ENCODE peak calls at places on chromosomes 1 and 21, in nine cellular contexts. One of them, this sample, is unnamed.

GRCh38 chr1:110155878-110156522 is 5.7 kb downstream of the SLC6A17 start:
- DNase-seq in brain pericyte: no peak
- DNase-seq in HEK293T: peak; percentile 64
- DNase-seq in IMR-90: peak; percentile 63
- DNase-seq in naive thymus-derived CD4-positive, alpha-beta T cell: no peak
- DNase-seq in naive B cell: peak; percentile 19
- DNase-seq in stimulated activated CD8-positive, alpha-beta memory T cell treated with anti-CD3 and anti-CD28 coated beads, Interleukin-15, amount 100 ng/mL, for 24 hours: peak; percentile 18
- DNase-seq in breast epithelium: peak; percentile 69
- DNase-seq in ELR: peak; percentile 47
- DNase-seq in this sample: no peak

GRCh38 chr1:51518730-51519047 is 377 bp downstream of the EPS15 start:
- DNase-seq in brain pericyte: no peak
- DNase-seq in HEK293T: peak; percentile 25
- DNase-seq in IMR-90: peak; percentile 13
- DNase-seq in naive thymus-derived CD4-positive, alpha-beta T cell: peak; percentile 2
- DNase-seq in naive B cell: no peak
- DNase-seq in stimulated activated CD8-positive, alpha-beta memory T cell treated with anti-CD3 and anti-CD28 coated beads, Interleukin-15, amount 100 ng/mL, for 24 hours: peak; percentile 12
- DNase-seq in breast epithelium: no peak
- DNase-seq in ELR: no peak
- DNase-seq in this sample: no peak

GRCh38 chr1:4165901-4166300 is 265.8 kb upstream of the C1orf174 start:
- DNase-seq in brain pericyte: no peak
- DNase-seq in HEK293T: no peak
- DNase-seq in IMR-90: no peak
- DNase-seq in naive thymus-derived CD4-positive, alpha-beta T cell: no peak
- DNase-seq in naive B cell: no peak
- DNase-seq in stimulated activated CD8-positive, alpha-beta memory T cell treated with anti-CD3 and anti-CD28 coated beads, Interleukin-15, amount 100 ng/mL, for 24 hours: no peak
- DNase-seq in breast epithelium: no peak
- DNase-seq in ELR: no peak
- DNase-seq in this sample: no peak

GRCh38 chr1:152179566-152179965 is 20.5 kb upstream of the RPTN start:
- DNase-seq in brain pericyte: no peak
- DNase-seq in HEK293T: no peak
- DNase-seq in IMR-90: no peak
- DNase-seq in naive thymus-derived CD4-positive, alpha-beta T cell: no peak
- DNase-seq in naive B cell: no peak
- DNase-seq in stimulated activated CD8-positive, alpha-beta memory T cell treated with anti-CD3 and anti-CD28 coated beads, Interleukin-15, amount 100 ng/mL, for 24 hours: no peak
- DNase-seq in breast epithelium: no peak
- DNase-seq in ELR: peak; percentile 16
- DNase-seq in this sample: no peak

GRCh38 chr21:37241426-37241825 is 25.7 kb downstream of the VPS26C start:
- DNase-seq in brain pericyte: no peak
- DNase-seq in HEK293T: no peak
- DNase-seq in IMR-90: no peak
- DNase-seq in naive thymus-derived CD4-positive, alpha-beta T cell: no peak
- DNase-seq in naive B cell: no peak
- DNase-seq in stimulated activated CD8-positive, alpha-beta memory T cell treated with anti-CD3 and anti-CD28 coated beads, Interleukin-15, amount 100 ng/mL, for 24 hours: no peak
- DNase-seq in breast epithelium: no peak
- DNase-seq in ELR: no peak
- DNase-seq in this sample: no peak

GRCh38 chr1:118360817-118361216 is 175.8 kb upstream of the SPAG17 start:
- DNase-seq in brain pericyte: no peak
- DNase-seq in HEK293T: no peak
- DNase-seq in IMR-90: peak; percentile 29
- DNase-seq in naive thymus-derived CD4-positive, alpha-beta T cell: no peak
- DNase-seq in naive B cell: no peak
- DNase-seq in stimulated activated CD8-positive, alpha-beta memory T cell treated with anti-CD3 and anti-CD28 coated beads, Interleukin-15, amount 100 ng/mL, for 24 hours: no peak
- DNase-seq in breast epithelium: no peak
- DNase-seq in ELR: peak; percentile 41
- DNase-seq in this sample: no peak

GRCh38 chr1:11204396-11205190 is 15.4 kb downstream of the ANGPTL7 start:
- DNase-seq in brain pericyte: no peak
- DNase-seq in HEK293T: no peak
- DNase-seq in IMR-90: no peak
- DNase-seq in naive thymus-derived CD4-positive, alpha-beta T cell: no peak
- DNase-seq in naive B cell: no peak
- DNase-seq in stimulated activated CD8-positive, alpha-beta memory T cell treated with anti-CD3 and anti-CD28 coated beads, Interleukin-15, amount 100 ng/mL, for 24 hours: no peak
- DNase-seq in breast epithelium: no peak
- DNase-seq in ELR: no peak
- DNase-seq in this sample: no peak

GRCh38 chr1:100359139-100359538 is 6.8 kb downstream of the CDC14A start:
- DNase-seq in brain pericyte: no peak
- DNase-seq in HEK293T: no peak
- DNase-seq in IMR-90: no peak
- DNase-seq in naive thymus-derived CD4-positive, alpha-beta T cell: no peak
- DNase-seq in naive B cell: no peak
- DNase-seq in stimulated activated CD8-positive, alpha-beta memory T cell treated with anti-CD3 and anti-CD28 coated beads, Interleukin-15, amount 100 ng/mL, for 24 hours: no peak
- DNase-seq in breast epithelium: no peak
- DNase-seq in ELR: no peak
- DNase-seq in this sample: no peak

GRCh38 chr1:20640183-20640597 is 6.9 kb downstream of the PINK1 start:
- DNase-seq in brain pericyte: no peak
- DNase-seq in HEK293T: peak; percentile 59
- DNase-seq in IMR-90: peak; percentile 54
- DNase-seq in naive thymus-derived CD4-positive, alpha-beta T cell: peak; percentile 34
- DNase-seq in naive B cell: peak; percentile 50
- DNase-seq in stimulated activated CD8-positive, alpha-beta memory T cell treated with anti-CD3 and anti-CD28 coated beads, Interleukin-15, amount 100 ng/mL, for 24 hours: no peak
- DNase-seq in breast epithelium: no peak
- DNase-seq in ELR: peak; percentile 64
- DNase-seq in this sample: no peak

GRCh38 chr21:44800971-44801467 is 601 bp downstream of the UBE2G2 start:
- DNase-seq in brain pericyte: no peak
- DNase-seq in HEK293T: peak; percentile 54
- DNase-seq in IMR-90: peak; percentile 26
- DNase-seq in naive thymus-derived CD4-positive, alpha-beta T cell: peak; percentile 30
- DNase-seq in naive B cell: no peak
- DNase-seq in stimulated activated CD8-positive, alpha-beta memory T cell treated with anti-CD3 and anti-CD28 coated beads, Interleukin-15, amount 100 ng/mL, for 24 hours: no peak
- DNase-seq in breast epithelium: no peak
- DNase-seq in ELR: peak; percentile 51
- DNase-seq in this sample: no peak

GRCh38 chr1:239717097-239718051 is 331.0 kb downstream of the CHRM3 start:
- DNase-seq in brain pericyte: no peak
- DNase-seq in HEK293T: no peak
- DNase-seq in IMR-90: no peak
- DNase-seq in naive thymus-derived CD4-positive, alpha-beta T cell: no peak
- DNase-seq in naive B cell: no peak
- DNase-seq in stimulated activated CD8-positive, alpha-beta memory T cell treated with anti-CD3 and anti-CD28 coated beads, Interleukin-15, amount 100 ng/mL, for 24 hours: no peak
- DNase-seq in breast epithelium: no peak
- DNase-seq in ELR: peak; percentile 58
- DNase-seq in this sample: no peak

GRCh38 chr1:151312439-151313225 is 14.6 kb downstream of the PI4KB start:
- DNase-seq in brain pericyte: no peak
- DNase-seq in HEK293T: no peak
- DNase-seq in IMR-90: peak; percentile 28
- DNase-seq in naive thymus-derived CD4-positive, alpha-beta T cell: no peak
- DNase-seq in naive B cell: no peak
- DNase-seq in stimulated activated CD8-positive, alpha-beta memory T cell treated with anti-CD3 and anti-CD28 coated beads, Interleukin-15, amount 100 ng/mL, for 24 hours: no peak
- DNase-seq in breast epithelium: no peak
- DNase-seq in ELR: peak; percentile 21
- DNase-seq in this sample: no peak

GRCh38 chr1:17470021-17470799 is 30.7 kb upstream of the RCC2 start:
- DNase-seq in brain pericyte: no peak
- DNase-seq in HEK293T: no peak
- DNase-seq in IMR-90: no peak
- DNase-seq in naive thymus-derived CD4-positive, alpha-beta T cell: no peak
- DNase-seq in naive B cell: no peak
- DNase-seq in stimulated activated CD8-positive, alpha-beta memory T cell treated with anti-CD3 and anti-CD28 coated beads, Interleukin-15, amount 100 ng/mL, for 24 hours: no peak
- DNase-seq in breast epithelium: no peak
- DNase-seq in ELR: no peak
- DNase-seq in this sample: no peak

GRCh38 chr1:91555821-91556531 is 55.3 kb downstream of the CDC7 start:
- DNase-seq in brain pericyte: no peak
- DNase-seq in HEK293T: no peak
- DNase-seq in IMR-90: peak; percentile 98
- DNase-seq in naive thymus-derived CD4-positive, alpha-beta T cell: peak; percentile 81
- DNase-seq in naive B cell: no peak
- DNase-seq in stimulated activated CD8-positive, alpha-beta memory T cell treated with anti-CD3 and anti-CD28 coated beads, Interleukin-15, amount 100 ng/mL, for 24 hours: no peak
- DNase-seq in breast epithelium: no peak
- DNase-seq in ELR: peak; percentile 93
- DNase-seq in this sample: no peak

GRCh38 chr1:32702599-32703478 is at the start of gene SYNC:
- DNase-seq in brain pericyte: no peak
- DNase-seq in HEK293T: peak; percentile 68
- DNase-seq in IMR-90: peak; percentile 78
- DNase-seq in naive thymus-derived CD4-positive, alpha-beta T cell: no peak
- DNase-seq in naive B cell: peak; percentile 12
- DNase-seq in stimulated activated CD8-positive, alpha-beta memory T cell treated with anti-CD3 and anti-CD28 coated beads, Interleukin-15, amount 100 ng/mL, for 24 hours: no peak
- DNase-seq in breast epithelium: no peak
- DNase-seq in ELR: peak; percentile 68
- DNase-seq in this sample: no peak

GRCh38 chr21:34630536-34631143 is 15.7 kb upstream of the RCAN1 start:
- DNase-seq in brain pericyte: no peak
- DNase-seq in HEK293T: peak; percentile 68
- DNase-seq in IMR-90: peak; percentile 60
- DNase-seq in naive thymus-derived CD4-positive, alpha-beta T cell: peak; percentile 23
- DNase-seq in naive B cell: peak; percentile 39
- DNase-seq in stimulated activated CD8-positive, alpha-beta memory T cell treated with anti-CD3 and anti-CD28 coated beads, Interleukin-15, amount 100 ng/mL, for 24 hours: no peak
- DNase-seq in breast epithelium: no peak
- DNase-seq in ELR: peak; percentile 64
- DNase-seq in this sample: no peak

GRCh38 chr1:185670187-185670627 is 64.0 kb upstream of the HMCN1 start:
- DNase-seq in brain pericyte: no peak
- DNase-seq in HEK293T: no peak
- DNase-seq in IMR-90: peak; percentile 55
- DNase-seq in naive thymus-derived CD4-positive, alpha-beta T cell: peak; percentile 38
- DNase-seq in naive B cell: peak; percentile 36
- DNase-seq in stimulated activated CD8-positive, alpha-beta memory T cell treated with anti-CD3 and anti-CD28 coated beads, Interleukin-15, amount 100 ng/mL, for 24 hours: no peak
- DNase-seq in breast epithelium: no peak
- DNase-seq in ELR: peak; percentile 68
- DNase-seq in this sample: no peak

GRCh38 chr1:201267481-201268229 is 15.7 kb upstream of the PKP1 start:
- DNase-seq in brain pericyte: no peak
- DNase-seq in HEK293T: no peak
- DNase-seq in IMR-90: peak; percentile 85
- DNase-seq in naive thymus-derived CD4-positive, alpha-beta T cell: no peak
- DNase-seq in naive B cell: no peak
- DNase-seq in stimulated activated CD8-positive, alpha-beta memory T cell treated with anti-CD3 and anti-CD28 coated beads, Interleukin-15, amount 100 ng/mL, for 24 hours: no peak
- DNase-seq in breast epithelium: no peak
- DNase-seq in ELR: peak; percentile 95
- DNase-seq in this sample: no peak

GRCh38 chr21:33136898-33137502 is 67.1 kb downstream of the OLIG1 start:
- DNase-seq in brain pericyte: no peak
- DNase-seq in HEK293T: no peak
- DNase-seq in IMR-90: no peak
- DNase-seq in naive thymus-derived CD4-positive, alpha-beta T cell: no peak
- DNase-seq in naive B cell: no peak
- DNase-seq in stimulated activated CD8-positive, alpha-beta memory T cell treated with anti-CD3 and anti-CD28 coated beads, Interleukin-15, amount 100 ng/mL, for 24 hours: no peak
- DNase-seq in breast epithelium: no peak
- DNase-seq in ELR: no peak
- DNase-seq in this sample: no peak

GRCh38 chr1:1625824-1626206 is 6.2 kb upstream of the MMP23B start:
- DNase-seq in brain pericyte: no peak
- DNase-seq in HEK293T: no peak
- DNase-seq in IMR-90: no peak
- DNase-seq in naive thymus-derived CD4-positive, alpha-beta T cell: no peak
- DNase-seq in naive B cell: no peak
- DNase-seq in stimulated activated CD8-positive, alpha-beta memory T cell treated with anti-CD3 and anti-CD28 coated beads, Interleukin-15, amount 100 ng/mL, for 24 hours: no peak
- DNase-seq in breast epithelium: no peak
- DNase-seq in ELR: no peak
- DNase-seq in this sample: no peak

GRCh38 chr1:33219886-33220661 is 36.2 kb upstream of the ZNF362 start:
- DNase-seq in brain pericyte: no peak
- DNase-seq in HEK293T: peak; percentile 27
- DNase-seq in IMR-90: peak; percentile 45
- DNase-seq in naive thymus-derived CD4-positive, alpha-beta T cell: no peak
- DNase-seq in naive B cell: no peak
- DNase-seq in stimulated activated CD8-positive, alpha-beta memory T cell treated with anti-CD3 and anti-CD28 coated beads, Interleukin-15, amount 100 ng/mL, for 24 hours: no peak
- DNase-seq in breast epithelium: peak; percentile 63
- DNase-seq in ELR: peak; percentile 86
- DNase-seq in this sample: no peak

GRCh38 chr1:81452693-81453344 is 347.9 kb upstream of the ADGRL2 start:
- DNase-seq in brain pericyte: no peak
- DNase-seq in HEK293T: no peak
- DNase-seq in IMR-90: peak; percentile 8
- DNase-seq in naive thymus-derived CD4-positive, alpha-beta T cell: no peak
- DNase-seq in naive B cell: no peak
- DNase-seq in stimulated activated CD8-positive, alpha-beta memory T cell treated with anti-CD3 and anti-CD28 coated beads, Interleukin-15, amount 100 ng/mL, for 24 hours: no peak
- DNase-seq in breast epithelium: no peak
- DNase-seq in ELR: no peak
- DNase-seq in this sample: no peak

GRCh38 chr1:9275567-9276034 is 17.1 kb upstream of the SPSB1 start:
- DNase-seq in brain pericyte: peak; percentile 39
- DNase-seq in HEK293T: no peak
- DNase-seq in IMR-90: peak; percentile 92
- DNase-seq in naive thymus-derived CD4-positive, alpha-beta T cell: no peak
- DNase-seq in naive B cell: no peak
- DNase-seq in stimulated activated CD8-positive, alpha-beta memory T cell treated with anti-CD3 and anti-CD28 coated beads, Interleukin-15, amount 100 ng/mL, for 24 hours: peak; percentile 38
- DNase-seq in breast epithelium: no peak
- DNase-seq in ELR: peak; percentile 95
- DNase-seq in this sample: no peak

GRCh38 chr1:165431079-165431478 is 13.8 kb downstream of the RXRG start:
- DNase-seq in brain pericyte: no peak
- DNase-seq in HEK293T: no peak
- DNase-seq in IMR-90: no peak
- DNase-seq in naive thymus-derived CD4-positive, alpha-beta T cell: no peak
- DNase-seq in naive B cell: no peak
- DNase-seq in stimulated activated CD8-positive, alpha-beta memory T cell treated with anti-CD3 and anti-CD28 coated beads, Interleukin-15, amount 100 ng/mL, for 24 hours: no peak
- DNase-seq in breast epithelium: no peak
- DNase-seq in ELR: no peak
- DNase-seq in this sample: no peak

GRCh38 chr1:56923207-56923606 is 42.6 kb downstream of the C8B start:
- DNase-seq in brain pericyte: no peak
- DNase-seq in HEK293T: no peak
- DNase-seq in IMR-90: no peak
- DNase-seq in naive thymus-derived CD4-positive, alpha-beta T cell: no peak
- DNase-seq in naive B cell: no peak
- DNase-seq in stimulated activated CD8-positive, alpha-beta memory T cell treated with anti-CD3 and anti-CD28 coated beads, Interleukin-15, amount 100 ng/mL, for 24 hours: no peak
- DNase-seq in breast epithelium: no peak
- DNase-seq in ELR: no peak
- DNase-seq in this sample: no peak

GRCh38 chr1:115727706-115728249 is 40.7 kb downstream of the CASQ2 start:
- DNase-seq in brain pericyte: peak; percentile 84
- DNase-seq in HEK293T: no peak
- DNase-seq in IMR-90: peak; percentile 75
- DNase-seq in naive thymus-derived CD4-positive, alpha-beta T cell: no peak
- DNase-seq in naive B cell: no peak
- DNase-seq in stimulated activated CD8-positive, alpha-beta memory T cell treated with anti-CD3 and anti-CD28 coated beads, Interleukin-15, amount 100 ng/mL, for 24 hours: no peak
- DNase-seq in breast epithelium: no peak
- DNase-seq in ELR: peak; percentile 62
- DNase-seq in this sample: peak; percentile 24

GRCh38 chr1:157628773-157629172 is 30.9 kb upstream of the FCRL4 start:
- DNase-seq in brain pericyte: no peak
- DNase-seq in HEK293T: no peak
- DNase-seq in IMR-90: no peak
- DNase-seq in naive thymus-derived CD4-positive, alpha-beta T cell: no peak
- DNase-seq in naive B cell: no peak
- DNase-seq in stimulated activated CD8-positive, alpha-beta memory T cell treated with anti-CD3 and anti-CD28 coated beads, Interleukin-15, amount 100 ng/mL, for 24 hours: no peak
- DNase-seq in breast epithelium: no peak
- DNase-seq in ELR: no peak
- DNase-seq in this sample: no peak